ENCODE peak calls at places on chromosomes 3 and 15, in ten cellular contexts. P is GM06990; V is foreskin fibroblast; I is AG09319; E is HEK293T; W is AG08395; N is stimulated activated CD4-positive, alpha-beta T cell treated with anti-CD3 and anti-CD28 coated beads, TNF-alpha, amount 100 ng/mL, for 4 hours; U is HTR-8/SVneo; Q is NCI-H1105 treated with DMSO at 0.1 percent for 48 hours; F is activated T-cell treated with anti-CD3 and anti-CD28 coated beads, Interleukin-2, amount 50 U/mL, for 72 hours. C is an unnamed sample.

GRCh38 chr3:120907659-120908029 is 361 bp upstream of the STXBP5L start:
- DNase-seq in V (peak), N (no peak), Q (peak), P (no peak), U (no peak), I (no peak), E (no peak), W (no peak), F (no peak), C (no peak)

GRCh38 chr3:5019411-5020261 is 40.4 kb downstream of the BHLHE40 start:
- DNase-seq in F (peak), U (no peak), P (no peak), I (no peak), Q (no peak), W (no peak), N (peak), E (no peak), V (no peak), C (peak)

GRCh38 chr3:10560060-10560861 is 54.9 kb upstream of the ATP2B2 start:
- DNase-seq in P (no peak), W (no peak), V (no peak), U (no peak), E (no peak), Q (no peak), F (no peak), N (no peak), I (no peak), C (no peak)

GRCh38 chr3:175066617-175067415 is 207.7 kb downstream of the NAALADL2 start:
- DNase-seq in F (no peak), Q (no peak), W (no peak), U (no peak), P (no peak), I (no peak), E (no peak), V (no peak), N (no peak), C (no peak)

GRCh38 chr3:45088959-45089358 is 57.2 kb downstream of the CDCP1 start:
- DNase-seq in Q (no peak), N (no peak), W (no peak), I (no peak), F (no peak), V (no peak), E (no peak), U (no peak), P (no peak), C (peak)

GRCh38 chr3:126932188-126932931 is 50.6 kb upstream of the PLXNA1 start:
- DNase-seq in F (no peak), N (no peak), V (no peak), P (no peak), E (no peak), W (no peak), I (no peak), U (no peak), Q (no peak), C (peak)

GRCh38 chr3:27939940-27940339 is 217.8 kb upstream of the EOMES start:
- DNase-seq in I (no peak), F (no peak), U (no peak), E (no peak), N (no peak), P (no peak), W (peak), V (peak), Q (no peak), C (peak)

GRCh38 chr15:44722011-44722410 is 10.7 kb downstream of the B2M start:
- DNase-seq in W (no peak), E (no peak), P (no peak), F (no peak), Q (no peak), I (no peak), V (peak), U (no peak), N (no peak), C (no peak)

GRCh38 chr15:70761046-70761445 is 2.3 kb downstream of the UACA start:
- DNase-seq in Q (no peak), U (no peak), I (no peak), W (no peak), E (no peak), P (no peak), V (no peak), F (no peak), N (no peak), C (no peak)

GRCh38 chr15:50911641-50912040 is 3.2 kb downstream of the AP4E1 start:
- DNase-seq in Q (no peak), F (no peak), I (no peak), E (no peak), V (no peak), N (no peak), W (no peak), U (no peak), P (no peak), C (no peak)

GRCh38 chr3:170714151-170714550 is 128.3 kb upstream of the SLC7A14 start:
- DNase-seq in Q (no peak), E (no peak), U (no peak), W (peak), F (no peak), P (no peak), N (no peak), I (no peak), V (peak), C (no peak)

GRCh38 chr3:189342811-189343210 is 171.0 kb downstream of the TPRG1 start:
- DNase-seq in F (no peak), I (no peak), V (no peak), W (no peak), N (no peak), Q (no peak), E (no peak), P (no peak), U (no peak), C (no peak)

GRCh38 chr15:73947651-73948050 is 21.4 kb downstream of the LOXL1 start:
- DNase-seq in E (no peak), W (no peak), U (no peak), N (no peak), V (no peak), P (no peak), I (no peak), Q (no peak), F (no peak), C (no peak)

GRCh38 chr3:21621396-21621695 is 129.7 kb downstream of the ZNF385D start:
- DNase-seq in Q (no peak), U (no peak), E (no peak), P (no peak), V (peak), F (no peak), N (no peak), W (peak), I (peak), C (no peak)

GRCh38 chr15:84605225-84605882 is 4.5 kb downstream of the ZSCAN2 start:
- DNase-seq in V (no peak), N (no peak), W (no peak), E (no peak), P (no peak), Q (no peak), U (no peak), I (no peak), F (peak), C (peak)

GRCh38 chr3:177174607-177175006 is 22.7 kb downstream of the TBL1XR1 start:
- DNase-seq in V (no peak), P (no peak), Q (no peak), E (no peak), N (no peak), W (no peak), I (no peak), U (no peak), F (no peak), C (no peak)

GRCh38 chr3:127488141-127488672 is 102.3 kb downstream of the TPRA1 start:
- DNase-seq in Q (no peak), P (no peak), E (no peak), N (no peak), F (no peak), V (no peak), W (no peak), U (no peak), I (no peak), C (no peak)

GRCh38 chr15:100893964-100894295 is 14.3 kb downstream of the ALDH1A3 start:
- DNase-seq in W (no peak), I (no peak), Q (no peak), V (no peak), U (no peak), P (no peak), N (no peak), E (no peak), F (no peak), C (no peak)

GRCh38 chr3:62214850-62215249 is 158.5 kb downstream of the FEZF2 start:
- DNase-seq in P (no peak), E (no peak), F (no peak), W (no peak), I (no peak), V (no peak), U (no peak), N (no peak), Q (no peak), C (no peak)

GRCh38 chr3:69406156-69406555 is 20.3 kb upstream of the FRMD4B start:
- DNase-seq in U (no peak), F (no peak), I (no peak), N (no peak), W (peak), V (peak), Q (peak), E (no peak), P (no peak), C (no peak)

GRCh38 chr3:111667621-111668239 is 72.6 kb upstream of the ZBED2 start:
- DNase-seq in F (peak), N (no peak), V (peak), I (no peak), W (no peak), Q (no peak), E (no peak), P (peak), U (no peak), C (no peak)

GRCh38 chr15:62566248-62566647 is 401.2 kb upstream of the C2CD4B start:
- DNase-seq in U (no peak), Q (no peak), F (no peak), I (no peak), V (peak), P (no peak), E (no peak), N (no peak), W (peak), C (no peak)

GRCh38 chr3:123789760-123790159 is 94.4 kb downstream of the MYLK start:
- DNase-seq in N (no peak), Q (no peak), E (no peak), U (peak), V (no peak), P (no peak), I (no peak), W (peak), F (no peak), C (peak)

GRCh38 chr3:194212869-194213320 is 76.9 kb downstream of the HES1 start:
- DNase-seq in I (no peak), W (no peak), F (no peak), P (no peak), E (no peak), Q (no peak), N (no peak), U (peak), V (no peak), C (peak)

GRCh38 chr3:43009547-43009946 is 30.4 kb downstream of the GASK1A start:
- DNase-seq in V (no peak), P (no peak), N (no peak), Q (no peak), U (no peak), E (no peak), I (no peak), F (no peak), W (no peak), C (no peak)

GRCh38 chr3:134029256-134029733 is 430 bp downstream of the SLCO2A1 start:
- DNase-seq in E (no peak), P (no peak), U (no peak), F (peak), I (no peak), N (no peak), W (peak), Q (peak), V (peak), C (peak)

GRCh38 chr3:61117045-61117898 is 134.0 kb downstream of the FHIT start:
- DNase-seq in P (no peak), V (no peak), E (no peak), W (no peak), Q (no peak), U (no peak), N (no peak), F (no peak), I (no peak), C (no peak)

GRCh38 chr15:79881254-79881653 is 15.6 kb downstream of the MTHFS start:
- DNase-seq in E (no peak), N (no peak), P (no peak), F (no peak), Q (peak), U (no peak), V (no peak), I (no peak), W (no peak), C (no peak)

GRCh38 chr3:193677734-193678133 is 84.7 kb downstream of the OPA1 start:
- DNase-seq in I (no peak), P (no peak), W (no peak), U (no peak), V (no peak), E (no peak), N (no peak), F (peak), Q (no peak), C (no peak)

GRCh38 chr3:123058505-123058904 is 8.3 kb upstream of the PDIA5 start:
- DNase-seq in W (no peak), P (no peak), N (no peak), I (no peak), Q (no peak), U (no peak), E (no peak), V (no peak), F (no peak), C (no peak)

GRCh38 chr15:83379574-83379973 is 67.6 kb upstream of the SH3GL3 start:
- DNase-seq in I (no peak), U (peak), Q (no peak), N (no peak), W (peak), P (no peak), V (peak), F (no peak), E (no peak), C (peak)

GRCh38 chr3:32340639-32341365 is 50.9 kb upstream of the CMTM7 start:
- DNase-seq in E (no peak), P (no peak), F (no peak), W (no peak), Q (no peak), N (no peak), V (no peak), I (no peak), U (no peak), C (no peak)

GRCh38 chr3:66991478-66991877 is 6.6 kb upstream of the KBTBD8 start:
- DNase-seq in W (peak), I (peak), Q (no peak), U (no peak), V (peak), F (no peak), N (no peak), P (no peak), E (no peak), C (no peak)

GRCh38 chr3:194884649-194885315 is 199.1 kb downstream of the FAM43A start:
- DNase-seq in P (no peak), N (no peak), V (no peak), U (no peak), I (no peak), Q (no peak), F (no peak), W (no peak), E (no peak), C (no peak)